ENCODE peak calls at places on chromosomes 5 and 9, in eight cellular contexts. Y is adrenal gland, O is tibial nerve, B is GM06990, C is PC-3, G is endodermal cell, P is left ventricle myocardium inferior, A is cardiac muscle cell. W is an unnamed sample.

GRCh38 chr5:71620630-71621029 is 33.5 kb downstream of the MCCC2 start:
- DNase-seq in A (no peak), Y (no peak), C (no peak), P (no peak), O (no peak), G (no peak), B (no peak), W (no peak)

GRCh38 chr5:16935271-16936149 is 578 bp downstream of the MYO10 start:
- DNase-seq in B (peak), C (peak), Y (no peak), A (no peak), P (no peak), O (peak), G (peak), W (peak)

GRCh38 chr9:13110766-13111400 is 168.6 kb downstream of the MPDZ start:
- DNase-seq in B (no peak), G (no peak), O (peak), C (no peak), Y (peak), A (peak), P (peak), W (peak)

GRCh38 chr5:139394654-139395566 is at the start of gene PROB1:
- DNase-seq in G (peak), Y (peak), A (peak), O (no peak), P (peak), C (no peak), B (no peak), W (no peak)

GRCh38 chr5:59779453-59779852 is 114.1 kb downstream of the PDE4D start:
- DNase-seq in B (no peak), C (no peak), O (no peak), G (no peak), Y (no peak), A (no peak), P (no peak), W (no peak)

GRCh38 chr9:134459164-134459563 is 132.9 kb downstream of the RXRA start:
- DNase-seq in B (no peak), P (no peak), G (no peak), Y (no peak), A (no peak), O (no peak), C (no peak), W (no peak)

GRCh38 chr5:69129413-69129812 is 35.6 kb downstream of the SLC30A5 start:
- DNase-seq in Y (no peak), C (peak), G (no peak), B (no peak), O (no peak), P (no peak), A (peak), W (peak)

GRCh38 chr5:32711693-32712462 is 757 bp downstream of the NPR3 start:
- DNase-seq in B (peak), Y (peak), P (peak), A (peak), O (no peak), G (peak), C (peak), W (peak)

GRCh38 chr5:68500828-68501227 is 285.3 kb downstream of the PIK3R1 start:
- DNase-seq in A (no peak), G (no peak), B (no peak), O (no peak), C (no peak), Y (no peak), P (no peak), W (no peak)

GRCh38 chr9:131613921-131614320 is 68.6 kb downstream of the PRRT1B start:
- DNase-seq in B (no peak), C (no peak), O (no peak), A (no peak), G (no peak), P (no peak), Y (no peak), W (no peak)

GRCh38 chr5:123997354-123998215 is 485.6 kb downstream of the CSNK1G3 start:
- DNase-seq in Y (no peak), B (no peak), P (no peak), O (no peak), C (peak), A (peak), G (no peak), W (peak)

GRCh38 chr9:99076483-99077171 is 28.3 kb upstream of the TGFBR1 start:
- DNase-seq in C (no peak), O (no peak), P (no peak), A (no peak), Y (no peak), G (no peak), B (no peak), W (no peak)

GRCh38 chr5:175629231-175629630 is 28.6 kb upstream of the HRH2 start:
- DNase-seq in Y (no peak), O (no peak), G (no peak), B (no peak), A (no peak), C (no peak), P (no peak), W (no peak)

GRCh38 chr9:111052831-111053230 is 14.6 kb upstream of the LPAR1 start:
- DNase-seq in Y (no peak), B (no peak), O (no peak), G (no peak), A (no peak), C (peak), P (no peak), W (no peak)

GRCh38 chr9:95854386-95855015 is 21.0 kb upstream of the ERCC6L2 start:
- DNase-seq in Y (no peak), B (no peak), O (no peak), C (peak), A (peak), G (no peak), P (no peak), W (peak)

GRCh38 chr9:16871358-16872151 is 1.1 kb upstream of the BNC2 start:
- DNase-seq in B (peak), Y (peak), C (peak), O (peak), A (peak), P (peak), G (peak), W (peak)

GRCh38 chr9:69555802-69556201 is 116.4 kb downstream of the APBA1 start:
- DNase-seq in G (no peak), A (no peak), C (no peak), P (no peak), O (no peak), Y (no peak), B (no peak), W (no peak)

GRCh38 chr9:87516222-87516930 is 18.7 kb downstream of the DAPK1 start:
- DNase-seq in G (peak), Y (peak), C (no peak), P (peak), O (peak), A (peak), B (no peak), W (peak)

GRCh38 chr9:114284316-114285060 is 38.4 kb upstream of the ORM1 start:
- DNase-seq in O (no peak), B (no peak), C (no peak), G (peak), A (no peak), P (peak), Y (no peak), W (no peak)

GRCh38 chr5:82735160-82735789 is 341.9 kb downstream of the TMEM167A start:
- DNase-seq in C (peak), A (peak), P (no peak), Y (no peak), B (no peak), O (no peak), G (no peak), W (peak)

GRCh38 chr5:87113848-87114247 is 153.8 kb upstream of the RASA1 start:
- DNase-seq in Y (no peak), C (peak), A (peak), B (no peak), G (no peak), P (no peak), O (no peak), W (peak)

GRCh38 chr9:131836607-131837315 is 96.9 kb upstream of the RAPGEF1 start:
- DNase-seq in P (no peak), O (no peak), B (no peak), C (no peak), Y (no peak), G (no peak), A (no peak), W (no peak)

GRCh38 chr9:132942541-132943182 is 1.8 kb downstream of the TSC1 start:
- DNase-seq in O (no peak), P (no peak), A (peak), B (no peak), C (no peak), G (no peak), Y (no peak), W (no peak)

GRCh38 chr9:95336281-95336680 is 18.8 kb upstream of the FANCC start:
- DNase-seq in G (peak), Y (peak), O (no peak), P (no peak), A (peak), C (no peak), B (no peak), W (no peak)

GRCh38 chr9:106287108-106287631 is 575.8 kb upstream of the ZNF462 start:
- DNase-seq in C (no peak), O (no peak), B (no peak), G (no peak), A (peak), P (no peak), Y (peak), W (no peak)

GRCh38 chr9:106286249-106286648 is 576.7 kb upstream of the ZNF462 start:
- DNase-seq in C (peak), B (no peak), Y (peak), G (peak), P (no peak), A (peak), O (no peak), W (peak)

GRCh38 chr9:106288689-106289088 is 574.3 kb upstream of the ZNF462 start:
- DNase-seq in A (no peak), B (no peak), G (no peak), P (no peak), C (no peak), Y (no peak), O (no peak), W (no peak)

DNA sequence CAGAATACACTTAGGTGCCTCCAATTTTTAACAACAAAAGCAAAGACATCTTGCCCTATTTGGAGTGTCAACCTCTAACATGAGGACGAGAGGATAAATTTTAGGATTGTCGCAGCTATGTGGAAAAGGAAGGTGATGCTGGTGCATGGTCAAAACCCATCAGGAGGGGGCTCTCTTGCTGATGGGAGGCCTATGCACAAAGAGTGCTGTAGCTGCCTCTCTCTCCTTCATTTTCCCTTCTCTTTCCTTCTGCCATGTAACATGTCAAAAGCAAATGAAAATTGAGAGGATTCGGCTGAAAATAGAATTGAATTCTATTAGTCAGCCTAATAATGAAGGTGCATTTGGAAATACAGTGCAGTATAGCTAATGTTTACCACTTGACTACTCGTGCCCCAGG is 578.7 kb upstream of the ZNF462 start:
- DNase-seq in A (no peak), B (no peak), C (peak), O (no peak), P (no peak), Y (no peak), G (peak), W (peak)
- TF ChIP-seq CTCF in A (peak), B (peak), C (peak), O (no peak), P (peak), Y (no peak), G (peak), W (no peak)

GRCh38 chr5:157561105-157561504 is 14.5 kb downstream of the ADAM19 start:
- DNase-seq in C (no peak), G (no peak), A (no peak), B (no peak), Y (no peak), O (no peak), P (no peak), W (no peak)

GRCh38 chr5:157566902-157567489 is 8.6 kb downstream of the ADAM19 start:
- DNase-seq in P (no peak), Y (peak), B (no peak), C (no peak), G (peak), A (no peak), O (peak), W (no peak)

GRCh38 chr5:157562111-157562581 is 13.4 kb downstream of the ADAM19 start:
- DNase-seq in P (peak), O (peak), B (no peak), Y (no peak), C (no peak), A (no peak), G (peak), W (no peak)

GRCh38 chr5:157563373-157564148 is 12.0 kb downstream of the ADAM19 start:
- DNase-seq in O (no peak), C (peak), B (no peak), A (peak), Y (peak), P (no peak), G (peak), W (peak)

DNA sequence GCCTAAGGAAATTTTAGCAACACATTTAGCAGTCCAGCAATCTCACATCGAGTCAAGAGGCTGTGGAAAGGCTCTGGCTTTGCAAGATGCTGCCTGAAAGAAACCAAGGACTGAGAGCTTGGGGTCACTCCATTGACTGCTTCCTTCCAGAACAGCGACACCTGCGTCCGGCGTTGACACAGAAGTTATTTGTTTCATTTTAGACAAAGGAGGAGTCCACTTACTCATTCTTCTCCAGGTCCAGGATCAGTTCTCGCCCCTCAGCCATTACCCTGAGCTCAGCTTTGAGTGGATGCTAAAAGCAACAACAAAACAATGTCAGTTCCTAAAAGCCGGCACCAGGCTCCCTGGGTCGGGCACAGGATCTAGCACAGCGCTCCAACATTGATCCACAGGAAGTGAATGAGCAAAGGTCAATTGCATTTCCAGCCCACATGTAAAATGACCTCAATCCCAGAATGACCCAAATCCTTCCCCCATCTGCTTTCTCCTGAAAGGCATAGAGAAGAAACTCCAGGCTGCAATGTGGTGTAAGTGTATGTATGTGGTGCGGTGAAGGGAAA is 11.3 kb downstream of the ADAM19 start:
- DNase-seq in O (no peak), P (no peak), G (peak), C (no peak), Y (no peak), A (no peak), B (no peak), W (no peak)
- TF ChIP-seq CTCF in O (no peak), P (peak), G (no peak), C (no peak), Y (no peak), A (peak), B (no peak), W (no peak)

GRCh38 chr5:24226492-24226891 is 418.3 kb downstream of the CDH10 start:
- DNase-seq in C (no peak), A (peak), B (no peak), O (peak), P (no peak), Y (no peak), G (no peak), W (no peak)
- TF ChIP-seq CTCF in C (no peak), A (no peak), B (no peak), O (no peak), P (no peak), Y (no peak), G (no peak), W (no peak)

GRCh38 chr5:147887026-147887627 is 8.6 kb downstream of the SCGB3A2 start:
- DNase-seq in B (no peak), Y (peak), P (no peak), G (peak), A (peak), O (peak), C (peak), W (peak)
- TF ChIP-seq CTCF in B (peak), Y (peak), P (peak), G (peak), A (peak), O (peak), C (peak), W (peak)

DNA sequence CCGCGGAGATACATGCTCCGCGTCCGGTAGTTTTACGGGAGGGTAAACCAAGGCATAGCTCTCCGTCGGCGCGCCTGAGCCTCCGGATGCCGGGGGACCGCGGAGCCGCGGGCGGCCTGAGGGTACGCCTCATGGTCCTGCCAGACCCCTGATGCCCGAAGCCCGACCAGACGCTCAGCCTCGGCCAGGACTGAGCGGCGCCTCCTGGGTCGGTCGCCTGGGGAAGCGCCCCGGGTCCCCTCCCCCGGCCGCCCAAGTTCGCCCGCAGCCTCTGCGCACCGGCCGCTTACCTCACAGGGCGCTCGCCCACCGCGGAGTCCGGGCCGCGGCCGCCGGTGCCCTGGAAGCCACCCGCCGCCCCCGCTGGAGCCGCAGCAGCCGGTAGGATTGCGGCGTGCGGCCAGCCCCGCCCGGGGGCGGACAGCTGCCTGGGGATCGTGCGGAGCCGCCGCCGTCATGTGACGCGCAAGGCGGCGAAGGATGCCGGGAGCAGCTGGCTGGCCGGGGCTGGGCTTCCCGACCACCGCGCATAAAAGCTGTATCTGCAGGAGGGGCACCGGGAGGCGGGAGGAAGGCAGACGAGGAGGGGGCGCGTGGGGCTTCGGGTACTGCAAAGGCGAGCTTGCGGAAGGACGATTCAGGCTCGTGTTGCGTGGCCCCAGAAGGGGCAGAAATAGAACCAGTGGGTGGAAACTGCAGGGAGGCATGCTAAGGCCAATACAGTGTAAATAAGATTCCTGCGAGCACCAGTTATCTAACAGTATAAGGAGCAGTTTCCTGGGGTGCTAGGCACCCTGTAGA is at the start of gene FBXO10:
- DNase-seq in Y (peak), P (peak), A (peak), O (peak), B (peak), C (peak), G (peak), W (peak)
- TF ChIP-seq CTCF in Y (no peak), P (no peak), A (no peak), O (no peak), B (no peak), C (no peak), G (no peak), W (no peak)